ENCODE peak calls at places on chromosomes 7 and 10, in four cellular contexts. R is psoas muscle, E is body of pancreas, H is endodermal cell. F is an unnamed sample.

GRCh38 chr10:21532694-21533576 is 1.1 kb upstream of the MLLT10 start:
- DNase-seq in R (no peak), H (no peak), E (no peak), F (no peak)

GRCh38 chr7:101986335-101986734 is 168.9 kb downstream of the CUX1 start:
- DNase-seq in H (no peak), E (no peak), R (no peak), F (no peak)

GRCh38 chr7:85508642-85509429 is 322.0 kb upstream of the SEMA3D start:
- DNase-seq in R (no peak), H (no peak), E (no peak), F (no peak)

GRCh38 chr7:107090452-107090851 is 45.9 kb downstream of the PRKAR2B start:
- DNase-seq in H (peak; percentile 63), E (no peak), R (no peak), F (no peak)

GRCh38 chr7:82445226-82445625 is 1.6 kb upstream of the CACNA2D1 start:
- DNase-seq in H (peak; percentile 61), R (no peak), E (no peak), F (no peak)

GRCh38 chr7:36048141-36048901 is 104.7 kb upstream of the EEPD1 start:
- DNase-seq in R (peak; percentile 39), E (peak; percentile 12), H (no peak), F (no peak)

GRCh38 chr7:86953653-86954336 is 105.7 kb downstream of the ELAPOR2 start:
- DNase-seq in R (no peak), H (no peak), E (no peak), F (no peak)

GRCh38 chr10:33612551-33612950 is 278.1 kb upstream of the NRP1 start:
- DNase-seq in H (no peak), E (no peak), R (no peak), F (no peak)

GRCh38 chr10:71363936-71364335 is 32.8 kb upstream of the CDH23 start:
- DNase-seq in R (no peak), E (no peak), H (no peak), F (no peak)

GRCh38 chr10:120423350-120424197 is 33.5 kb upstream of the PLPP4 start:
- DNase-seq in H (peak; percentile 81), E (peak; percentile 63), R (no peak), F (peak; percentile 37)

GRCh38 chr10:569961-570630 is 119.4 kb downstream of the DIP2C start:
- DNase-seq in H (no peak), R (no peak), E (no peak), F (no peak)

GRCh38 chr10:70660722-70661121 is 11.6 kb upstream of the ADAMTS14 start:
- DNase-seq in E (no peak), R (no peak), H (no peak), F (no peak)

GRCh38 chr7:100794741-100795140 is 32.6 kb downstream of the EPHB4 start:
- DNase-seq in E (no peak), H (no peak), R (no peak), F (no peak)

GRCh38 chr7:139591550-139592195 is 68.2 kb downstream of the CLEC2L start:
- DNase-seq in R (no peak), H (no peak), E (no peak), F (no peak)

GRCh38 chr7:28787116-28787515 is 171.0 kb downstream of the TRIL start:
- DNase-seq in R (no peak), E (no peak), H (no peak), F (no peak)

GRCh38 chr7:36279251-36279925 is 110.3 kb upstream of the ANLN start:
- DNase-seq in E (no peak), R (no peak), H (no peak), F (no peak)

GRCh38 chr10:16521311-16522016 is at the start of gene C1QL3:
- DNase-seq in R (no peak), H (peak; percentile 77), E (peak; percentile 27), F (peak; percentile 18)

GRCh38 chr7:134767567-134768168 is 11.8 kb upstream of the CALD1 start:
- DNase-seq in H (no peak), E (no peak), R (no peak), F (no peak)

GRCh38 chr7:155959894-155960293 is 147.6 kb upstream of the SHH start:
- DNase-seq in R (no peak), H (peak; percentile 56), E (no peak), F (peak; percentile 35)

GRCh38 chr7:47452715-47453092 is 129.2 kb downstream of the TNS3 start:
- DNase-seq in R (no peak), H (no peak), E (no peak), F (no peak)

GRCh38 chr10:67527351-67527750 is 168.6 kb downstream of the CTNNA3 start:
- DNase-seq in E (no peak), R (no peak), H (no peak), F (no peak)

GRCh38 chr10:119393019-119393418 is 149.5 kb downstream of the RGS10 start:
- DNase-seq in H (peak; percentile 70), R (no peak), E (no peak), F (no peak)

GRCh38 chr10:101993836-101994235 is 62.1 kb downstream of the ARMH3 start:
- DNase-seq in E (no peak), R (no peak), H (no peak), F (no peak)

GRCh38 chr10:1378473-1378872 is 322.3 kb downstream of the WDR37 start:
- DNase-seq in E (no peak), R (no peak), H (no peak), F (no peak)

GRCh38 chr10:42769653-42770052 is 12.9 kb upstream of the BMS1 start:
- DNase-seq in R (no peak), E (peak; percentile 58), H (peak; percentile 66), F (peak; percentile 57)

DNA sequence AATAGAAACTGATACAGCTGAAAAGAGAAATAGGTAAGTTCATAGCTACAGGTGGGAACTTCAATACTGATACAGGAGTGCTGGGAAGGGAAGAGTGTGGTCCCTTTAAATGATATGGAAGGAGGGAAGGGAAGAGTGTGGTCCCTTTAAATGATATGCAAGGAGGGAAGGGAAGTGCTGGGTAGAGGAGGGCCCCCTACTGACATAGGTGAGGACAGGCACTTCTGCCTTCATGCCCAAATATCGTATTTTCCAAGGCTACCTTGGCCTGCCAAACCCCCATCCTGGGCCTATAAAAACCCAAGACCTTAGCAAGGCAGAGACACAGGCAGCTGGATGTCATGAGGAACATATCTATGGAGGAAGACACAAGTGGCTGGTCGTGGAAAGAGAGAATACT is 92.3 kb downstream of the MAGI2 start:
- DNase-seq in R (no peak), E (no peak), H (peak; percentile 61), F (peak; percentile 0)
- TF ChIP-seq CTCF in R (no peak), E (no peak), H (peak; percentile 74), F (no peak)

DNA sequence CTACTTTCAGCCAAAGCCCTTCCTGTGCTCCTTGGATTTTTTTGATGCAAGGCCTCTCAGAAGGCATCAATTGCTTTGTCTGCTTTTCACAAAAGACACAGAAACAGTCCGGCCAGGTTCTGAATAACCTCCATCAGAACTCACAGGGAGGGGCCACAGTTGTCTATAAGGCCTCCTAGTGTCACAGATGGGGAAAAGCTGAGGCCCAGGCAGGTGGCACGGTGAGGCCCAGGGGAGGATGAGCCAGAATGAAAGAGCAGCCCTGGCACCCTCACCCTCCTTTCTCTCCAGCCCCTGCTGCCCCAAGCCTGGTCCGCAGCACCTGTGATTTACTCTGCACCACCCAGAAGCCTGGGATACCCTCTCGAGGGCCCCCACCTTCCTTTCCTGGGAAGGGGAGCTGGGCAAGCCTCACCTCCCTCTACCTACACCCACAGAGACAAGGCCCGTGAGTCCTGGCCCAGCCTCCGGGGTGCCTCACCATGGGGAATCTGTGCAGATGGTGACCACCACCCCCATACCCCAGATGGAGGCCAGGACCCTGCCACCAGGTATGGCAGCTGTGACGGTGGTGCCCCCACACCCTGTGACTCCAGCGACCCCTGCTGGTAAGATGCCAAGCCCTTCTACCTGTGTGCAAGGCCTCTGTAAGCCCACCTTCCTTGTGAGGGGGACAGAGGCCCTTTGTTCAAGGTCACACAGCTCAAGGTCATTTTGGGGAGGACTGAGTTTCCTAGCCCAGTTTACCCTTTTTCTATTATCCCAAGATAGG is 26.2 kb upstream of the ZNF467 start:
- DNase-seq in R (no peak), H (peak; percentile 91), E (peak; percentile 66), F (peak; percentile 62)
- TF ChIP-seq CTCF in R (peak; percentile 21), H (peak; percentile 83), E (no peak), F (peak; percentile 54)

DNA sequence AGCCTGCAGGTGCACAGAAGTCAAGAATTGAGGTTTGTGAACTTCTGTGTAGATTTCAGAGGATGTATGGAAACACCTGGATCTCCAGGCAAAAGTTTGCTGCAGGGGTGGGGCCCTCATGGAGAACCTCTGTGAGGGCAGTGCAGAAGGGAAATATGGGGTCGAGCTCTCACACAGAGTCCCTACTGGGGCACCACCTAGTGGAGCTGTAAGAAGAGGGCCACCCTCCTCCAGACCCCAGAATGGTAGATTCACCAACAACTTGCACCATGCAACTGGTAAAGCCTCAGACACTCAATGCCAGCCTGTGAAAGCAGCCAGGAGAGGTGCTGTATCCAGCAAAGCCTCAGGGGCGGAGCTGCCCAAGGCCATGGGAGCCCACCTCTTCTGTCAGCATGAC is 205.8 kb downstream of the CCSER2 start:
- DNase-seq in H (no peak), R (no peak), E (peak; percentile 15), F (no peak)
- TF ChIP-seq CTCF in H (peak; percentile 68), R (no peak), E (no peak), F (no peak)

GRCh38 chr10:104368406-104368805 is 14.8 kb downstream of the CFAP58 start:
- DNase-seq in H (no peak), R (no peak), E (no peak), F (no peak)
- TF ChIP-seq CTCF in H (no peak), R (no peak), E (no peak), F (no peak)

GRCh38 chr10:5533098-5533731 is 8.5 kb downstream of the CALML3 start:
- DNase-seq in R (no peak), E (no peak), H (peak; percentile 45), F (no peak)

GRCh38 chr10:5532618-5533097 is 7.9 kb downstream of the CALML3 start:
- DNase-seq in E (no peak), R (no peak), H (peak; percentile 28), F (no peak)

GRCh38 chr10:5536486-5536885 is 11.7 kb downstream of the CALML3 start:
- DNase-seq in E (no peak), R (no peak), H (peak; percentile 32), F (no peak)

GRCh38 chr10:5534051-5534821 is 9.5 kb downstream of the CALML3 start:
- DNase-seq in E (no peak), R (no peak), H (peak; percentile 27), F (no peak)

GRCh38 chr10:5534880-5535856 is 10.4 kb downstream of the CALML3 start:
- DNase-seq in H (peak; percentile 12), R (no peak), E (no peak), F (no peak)
- TF ChIP-seq CTCF in H (no peak), R (no peak), E (no peak), F (no peak)

GRCh38 chr10:49768731-49769130 is 6.6 kb upstream of the OGDHL start:
- DNase-seq in H (no peak), E (no peak), R (no peak), F (no peak)
- TF ChIP-seq CTCF in H (no peak), E (no peak), R (no peak), F (no peak)

GRCh38 chr10:45308707-45309106 is 6.7 kb downstream of the OR13A1 start:
- DNase-seq in R (no peak), H (peak; percentile 52), E (peak; percentile 19), F (no peak)
- TF ChIP-seq CTCF in R (no peak), H (peak; percentile 67), E (no peak), F (no peak)

DNA sequence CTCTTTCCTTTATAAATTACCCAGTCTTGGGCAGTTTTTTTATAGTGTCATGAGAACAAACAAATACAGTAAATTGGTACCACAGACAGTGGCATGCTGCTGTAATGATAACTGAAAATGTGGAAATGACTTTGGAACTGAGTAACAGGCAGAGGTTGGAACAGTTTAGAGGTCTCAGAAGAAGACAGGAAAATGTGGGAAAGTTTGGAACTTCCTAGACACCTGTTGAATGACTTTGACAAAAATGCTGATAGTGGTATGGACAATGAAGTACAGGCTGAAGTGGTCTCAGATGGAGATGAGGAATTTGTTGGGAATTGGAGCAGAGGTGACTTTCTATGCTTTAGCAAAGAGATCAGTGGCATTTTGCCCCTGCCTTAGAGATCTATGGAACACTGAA is 1128.4 kb upstream of the POT1 start:
- DNase-seq in R (no peak), E (no peak), H (no peak), F (no peak)
- TF ChIP-seq CTCF in R (no peak), E (no peak), H (no peak), F (no peak)

F was measured in Calu3.